ENCODE peak calls at places on chromosomes 7 and 10, in four cellular contexts. S is IMR-90, I is neuronal stem cell, N is H9. M is an unnamed sample.

GRCh38 chr7:70619130-70619529 is 512.8 kb upstream of the GALNT17 start:
- DNase-seq in S (no peak), I (no peak), N (no peak), M (no peak)

GRCh38 chr10:62199584-62199983 is 69.1 kb downstream of the RTKN2 start:
- DNase-seq in S (no peak), I (no peak), N (no peak), M (no peak)

GRCh38 chr10:33808475-33808874 is 474.0 kb upstream of the NRP1 start:
- DNase-seq in S (peak), I (no peak), N (no peak), M (no peak)

GRCh38 chr7:112053405-112054069 is 152.7 kb downstream of the DOCK4 start:
- DNase-seq in S (no peak), I (no peak), N (no peak), M (peak)

GRCh38 chr7:87984088-87984487 is 50.0 kb downstream of the ADAM22 start:
- DNase-seq in S (no peak), I (no peak), N (no peak), M (no peak)

GRCh38 chr10:117004238-117004626 is 755 bp downstream of the SHTN1 start:
- DNase-seq in S (peak), I (no peak), N (no peak), M (no peak)

GRCh38 chr7:102842284-102842683 is 70.5 kb upstream of the LRRC17 start:
- DNase-seq in S (no peak), I (no peak), N (no peak), M (no peak)

GRCh38 chr7:157415486-157415885 is 78.7 kb downstream of the DNAJB6 start:
- DNase-seq in S (no peak), I (no peak), N (no peak), M (no peak)

GRCh38 chr10:117860823-117861222 is 185.9 kb downstream of the RAB11FIP2 start:
- DNase-seq in S (peak), I (no peak), N (no peak), M (no peak)

GRCh38 chr10:60910543-60910942 is 33.4 kb downstream of the RHOBTB1 start:
- DNase-seq in S (no peak), I (no peak), N (no peak), M (no peak)

GRCh38 chr10:132541601-132542011 is 4.0 kb downstream of the INPP5A start:
- DNase-seq in S (no peak), I (no peak), N (no peak), M (no peak)

GRCh38 chr7:121882731-121883130 is 9.8 kb downstream of the PTPRZ1 start:
- DNase-seq in S (no peak), I (no peak), N (no peak), M (no peak)

GRCh38 chr10:78155722-78156121 is 122.1 kb downstream of the RPS24 start:
- DNase-seq in S (no peak), I (no peak), N (no peak), M (no peak)

GRCh38 chr7:10767771-10768170 is 205.9 kb upstream of the PHF14 start:
- DNase-seq in S (no peak), I (no peak), N (no peak), M (peak)

GRCh38 chr10:132293416-132294195 is 14.1 kb downstream of the STK32C start:
- DNase-seq in S (no peak), I (no peak), N (no peak), M (no peak)

GRCh38 chr7:131329176-131329570 is 1.5 kb downstream of the MKLN1 start:
- DNase-seq in S (no peak), I (no peak), N (no peak), M (peak)

GRCh38 chr7:75647709-75648438 is 90.9 kb downstream of the HIP1 start:
- DNase-seq in S (no peak), I (no peak), N (no peak), M (no peak)

GRCh38 chr10:73843254-73843653 is 31.1 kb downstream of the CAMK2G start:
- DNase-seq in S (no peak), I (no peak), N (no peak), M (no peak)

DNA sequence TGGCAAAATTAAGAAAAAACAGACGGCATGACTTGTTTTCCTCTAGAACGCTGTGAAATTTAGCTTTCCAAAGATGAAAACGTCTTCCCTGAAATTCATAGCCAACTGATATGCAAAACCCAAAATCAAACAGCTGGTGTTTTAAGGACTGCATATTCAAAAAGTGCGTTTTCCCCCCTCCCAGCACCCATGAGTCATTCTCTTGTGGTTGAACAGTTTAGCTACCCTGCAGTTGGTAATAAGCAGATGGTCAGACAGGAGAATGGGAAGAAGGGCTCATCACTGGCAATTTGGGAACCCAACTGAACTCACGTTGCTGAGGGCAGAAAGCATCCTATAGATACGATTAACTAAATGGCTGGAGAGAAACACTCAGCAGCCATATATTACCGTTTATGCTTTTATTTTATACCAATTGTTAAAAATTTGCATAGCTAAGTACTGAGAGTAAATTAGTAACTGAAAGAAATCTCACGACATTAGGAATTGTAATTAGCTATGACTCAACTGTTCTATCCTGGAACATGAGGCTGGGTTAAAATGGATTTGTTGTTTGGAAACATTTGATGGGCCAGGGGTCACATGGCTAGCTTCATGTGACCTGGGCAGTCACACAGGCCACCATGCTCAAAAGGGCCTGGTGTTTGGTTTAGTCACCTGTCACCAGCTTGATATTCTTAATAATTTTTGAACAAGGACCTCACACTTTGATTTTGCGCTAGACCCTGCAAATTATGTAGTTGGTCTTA is 343.1 kb downstream of the PHTF2 start:
- DNase-seq in S (peak), I (no peak), N (no peak), M (peak)
- H2BK120ac ChIP-seq in S (no peak), I (no peak), N (no peak), M (no peak)

GRCh38 chr7:135712182-135712782 is 15.7 kb downstream of the SLC13A4 start:
- DNase-seq in S (no peak), I (no peak), N (no peak), M (no peak)
- H3K18ac ChIP-seq in S (no peak), I (no peak), N (no peak), M (no peak)

DNA sequence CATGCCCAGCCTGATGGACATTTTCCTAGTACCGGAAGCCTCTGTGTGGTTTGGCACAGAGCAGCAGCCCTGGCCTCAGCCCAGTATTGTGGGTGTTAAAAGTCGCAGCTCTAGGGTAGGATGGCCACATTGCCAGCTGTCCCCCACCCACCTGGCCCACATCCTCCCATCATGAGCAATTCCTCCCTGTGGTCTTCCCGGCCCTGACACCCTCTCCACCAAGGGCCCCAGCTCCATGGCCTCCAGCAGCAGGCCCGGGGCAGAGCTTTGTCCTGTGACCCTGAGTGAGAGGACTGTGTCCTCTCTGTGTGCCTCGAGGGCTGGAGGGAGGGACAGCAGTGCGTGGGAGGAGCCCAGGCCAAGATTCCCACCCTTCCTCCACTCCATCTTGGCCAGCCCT is 93.8 kb downstream of the MYL10 start:
- DNase-seq in S (no peak), I (no peak), N (no peak), M (no peak)
- H2BK120ac ChIP-seq in S (no peak), I (no peak), N (no peak), M (no peak)

GRCh38 chr7:141551773-141552162 is 558 bp downstream of the AGK start:
- DNase-seq in S (no peak), I (no peak), N (no peak), M (no peak)

GRCh38 chr7:141544831-141545230 is 6.4 kb upstream of the AGK start:
- DNase-seq in S (no peak), I (no peak), N (peak), M (no peak)

GRCh38 chr7:141551080-141551772 is at the start of gene AGK:
- DNase-seq in S (peak), I (peak), N (peak), M (peak)

GRCh38 chr7:141549582-141549981 is 1.6 kb upstream of the AGK start:
- DNase-seq in S (no peak), I (no peak), N (no peak), M (no peak)

DNA sequence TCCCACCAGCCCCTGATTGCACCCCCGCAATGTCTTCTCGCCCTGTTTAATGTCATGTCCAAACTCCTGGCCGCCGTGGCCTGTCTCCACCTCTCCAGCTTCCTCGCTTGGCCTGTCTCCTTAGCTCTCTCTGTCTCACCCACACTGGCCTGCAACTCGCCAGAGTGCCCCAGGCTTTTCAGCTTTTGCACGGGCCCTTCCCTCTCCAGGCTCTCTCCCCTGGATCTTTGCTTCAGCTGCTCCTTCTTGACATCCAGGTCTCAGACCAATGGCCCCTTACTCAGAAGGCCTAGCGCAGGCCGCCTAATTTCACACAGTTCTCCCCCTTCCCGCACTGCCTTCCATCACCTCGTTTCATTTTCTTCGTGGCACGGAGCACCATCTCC is 523 bp upstream of the AGK start:
- DNase-seq in S (no peak), I (no peak), N (peak), M (no peak)
- H3K18ac ChIP-seq in S (peak), I (no peak), N (peak), M (no peak)

GRCh38 chr7:40717242-40717641 is 582.4 kb downstream of the SUGCT start:
- DNase-seq in S (peak), I (peak), N (peak), M (peak)
- H2BK120ac ChIP-seq in S (peak), I (no peak), N (peak), M (peak)

DNA sequence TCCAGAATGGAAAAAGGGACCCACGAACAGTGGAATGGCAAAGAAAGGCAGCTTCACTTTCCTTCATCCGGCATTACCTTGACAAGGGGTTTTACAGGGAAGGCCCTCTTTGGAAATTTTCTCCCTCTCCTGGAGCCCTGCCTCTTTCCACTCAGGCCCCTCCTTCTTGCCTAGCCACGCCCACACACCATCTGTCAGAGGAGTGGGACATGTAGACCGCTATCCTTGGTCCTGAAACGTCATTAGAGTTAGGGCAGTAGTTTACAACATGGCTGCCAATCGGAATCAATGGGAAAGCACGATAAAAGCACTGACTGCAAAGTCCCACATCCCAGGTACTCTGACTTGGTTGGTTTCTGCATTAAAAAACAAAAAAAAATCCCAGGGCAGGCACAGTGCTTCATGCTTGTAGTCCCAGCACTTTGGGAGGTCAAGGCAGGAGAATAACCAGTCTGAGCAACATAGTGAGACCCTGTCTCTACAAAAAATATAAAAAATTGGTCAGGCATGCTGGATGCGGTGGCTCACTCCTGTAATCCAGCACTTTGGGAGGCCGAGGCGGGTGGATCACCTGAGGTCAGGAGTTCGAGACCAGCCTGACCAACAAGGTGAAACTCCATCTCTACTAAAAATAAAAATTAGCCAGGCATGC is 96.4 kb downstream of the MARCHF5 start:
- DNase-seq in S (peak), I (peak), N (peak), M (peak)
- H3K18ac ChIP-seq in S (no peak), I (no peak), N (no peak), M (no peak)

GRCh38 chr7:47591655-47592572 is 10.0 kb upstream of the TNS3 start:
- DNase-seq in S (peak), I (no peak), N (no peak), M (peak)
- H2BK120ac ChIP-seq in S (peak), I (no peak), N (no peak), M (peak)

GRCh38 chr7:5429253-5429856 is 5.7 kb upstream of the TNRC18 start:
- DNase-seq in S (peak), I (no peak), N (peak), M (peak)
- H3K18ac ChIP-seq in S (peak), I (peak), N (peak), M (peak)

M was measured in mesenchymal stem cell.